ENCODE peak calls at places on chromosomes 11 and 22, in seven cellular contexts. B is endothelial cell of umbilical vein, Q is upper lobe of left lung, I is suprapubic skin, L is spleen, D is prostate gland, G is HepG2. R is an unnamed sample.

GRCh38 chr11:108559904-108560303 is 33.7 kb downstream of the EXPH5 start:
- DNase-seq in G (no peak), Q (no peak), D (no peak), L (no peak), I (no peak), B (no peak), R (no peak)

GRCh38 chr11:45725776-45726606 is 60.6 kb upstream of the CHST1 start:
- DNase-seq in G (no peak), I (no peak), B (no peak), D (no peak), L (no peak), Q (no peak), R (no peak)

GRCh38 chr11:21811572-21811971 is 381.3 kb upstream of the ANO5 start:
- DNase-seq in B (no peak), G (peak; percentile 1), I (no peak), L (no peak), Q (no peak), D (no peak), R (no peak)

GRCh38 chr22:40533712-40534378 is 102.7 kb downstream of the MRTFA start:
- DNase-seq in D (no peak), I (no peak), B (peak; percentile 52), L (no peak), Q (no peak), G (no peak), R (no peak)

GRCh38 chr11:62430350-62430749 is 11.5 kb downstream of the SCGB1A1 start:
- DNase-seq in B (no peak), G (no peak), L (no peak), D (no peak), Q (no peak), I (no peak), R (no peak)

GRCh38 chr11:130383363-130384168 is 44.8 kb downstream of the ADAMTS8 start:
- DNase-seq in B (no peak), L (no peak), Q (no peak), I (no peak), D (no peak), G (peak; percentile 44), R (no peak)

GRCh38 chr11:131977854-131978253 is 607.4 kb downstream of the NTM start:
- DNase-seq in G (no peak), L (no peak), I (no peak), B (no peak), D (no peak), Q (no peak), R (no peak)

GRCh38 chr22:50498322-50498861 is 9.1 kb downstream of the LMF2 start:
- DNase-seq in D (peak; percentile 66), I (no peak), Q (no peak), B (peak; percentile 65), G (peak; percentile 80), L (no peak), R (no peak)

GRCh38 chr22:27327981-27328721 is 473.4 kb downstream of the MN1 start:
- DNase-seq in G (no peak), Q (no peak), D (no peak), B (no peak), I (no peak), L (no peak), R (no peak)

GRCh38 chr11:12778506-12778905 is 104.3 kb downstream of the TEAD1 start:
- DNase-seq in D (no peak), L (no peak), B (no peak), Q (no peak), I (no peak), G (no peak), R (no peak)

GRCh38 chr11:10325398-10326079 is 20.7 kb downstream of the ADM start:
- DNase-seq in Q (no peak), D (no peak), G (no peak), L (no peak), I (no peak), B (peak; percentile 90), R (no peak)

GRCh38 chr22:36478966-36479365 is 2.5 kb downstream of the TXN2 start:
- DNase-seq in G (no peak), Q (no peak), D (no peak), L (no peak), B (no peak), I (no peak), R (no peak)

GRCh38 chr22:24457894-24458293 is 30.5 kb downstream of the ADORA2A start:
- DNase-seq in I (no peak), L (no peak), Q (no peak), D (no peak), B (no peak), G (no peak), R (no peak)

GRCh38 chr22:36243996-36244395 is 4.7 kb upstream of the APOL2 start:
- DNase-seq in Q (no peak), B (no peak), I (no peak), G (no peak), D (no peak), L (no peak), R (no peak)

GRCh38 chr22:41561788-41562187 is 978 bp downstream of the CSDC2 start:
- DNase-seq in I (no peak), G (no peak), Q (no peak), D (no peak), L (no peak), B (no peak), R (no peak)

GRCh38 chr11:22681281-22681812 is 14.9 kb downstream of the GAS2 start:
- DNase-seq in L (no peak), G (no peak), I (no peak), Q (no peak), B (no peak), D (no peak), R (no peak)

GRCh38 chr22:38756631-38757463 is 1.0 kb upstream of the SUN2 start:
- DNase-seq in I (no peak), B (peak; percentile 10), D (no peak), G (no peak), L (peak; percentile 83), Q (no peak), R (no peak)

GRCh38 chr11:13104619-13105236 is 95.6 kb downstream of the RASSF10 start:
- DNase-seq in B (peak; percentile 88), Q (no peak), G (peak; percentile 13), L (no peak), I (no peak), D (no peak), R (no peak)

GRCh38 chr11:19868281-19868821 is 155.7 kb downstream of the NAV2 start:
- DNase-seq in B (peak; percentile 38), L (no peak), I (peak; percentile 68), Q (no peak), G (no peak), D (peak; percentile 86), R (peak; percentile 80)

GRCh38 chr11:100715163-100715792 is 28.2 kb downstream of the ARHGAP42 start:
- DNase-seq in D (no peak), Q (no peak), B (no peak), L (no peak), I (no peak), G (no peak), R (no peak)

GRCh38 chr11:68946416-68947090 is 34.2 kb downstream of the MRGPRD start:
- DNase-seq in L (peak; percentile 35), G (no peak), I (no peak), Q (peak; percentile 56), B (peak; percentile 53), D (no peak), R (peak; percentile 82)

GRCh38 chr11:74846770-74847169 is 98.1 kb downstream of the RNF169 start:
- DNase-seq in D (no peak), Q (no peak), L (no peak), I (no peak), B (peak; percentile 78), G (no peak), R (no peak)

GRCh38 chr22:33018232-33018864 is 39.8 kb downstream of the SYN3 start:
- DNase-seq in G (peak; percentile 43), D (peak; percentile 55), B (peak; percentile 26), I (no peak), L (no peak), Q (no peak), R (no peak)

GRCh38 chr22:42892156-42892555 is 35.1 kb upstream of the ARFGAP3 start:
- DNase-seq in B (no peak), D (no peak), I (no peak), L (no peak), Q (no peak), G (no peak), R (no peak)
- H3K27ac ChIP-seq in B (no peak overlapping the region), D (peak overlapping the region; percentile 68), I (no peak overlapping the region), L (peak overlapping the region; percentile 83), Q (peak overlapping the region; percentile 84), G (no peak overlapping the region), R (no peak overlapping the region)

GRCh38 chr11:67379061-67380058 is 6.0 kb upstream of the CLCF1 start:
- DNase-seq in I (no peak), B (no peak), D (no peak), G (no peak), L (no peak), Q (no peak), R (no peak)

GRCh38 chr11:67382481-67383136 is 9.2 kb upstream of the RAD9A start:
- DNase-seq in I (peak; percentile 90), L (peak; percentile 94), Q (no peak), G (peak; percentile 67), B (peak; percentile 72), D (peak; percentile 79), R (peak; percentile 90)

GRCh38 chr11:67384851-67385366 is 6.9 kb upstream of the RAD9A start:
- DNase-seq in D (no peak), L (no peak), G (no peak), I (no peak), Q (no peak), B (peak; percentile 42), R (no peak)

GRCh38 chr11:67378544-67378943 is 5.1 kb upstream of the CLCF1 start:
- DNase-seq in D (no peak), Q (no peak), I (no peak), G (no peak), L (no peak), B (no peak), R (no peak)

DNA sequence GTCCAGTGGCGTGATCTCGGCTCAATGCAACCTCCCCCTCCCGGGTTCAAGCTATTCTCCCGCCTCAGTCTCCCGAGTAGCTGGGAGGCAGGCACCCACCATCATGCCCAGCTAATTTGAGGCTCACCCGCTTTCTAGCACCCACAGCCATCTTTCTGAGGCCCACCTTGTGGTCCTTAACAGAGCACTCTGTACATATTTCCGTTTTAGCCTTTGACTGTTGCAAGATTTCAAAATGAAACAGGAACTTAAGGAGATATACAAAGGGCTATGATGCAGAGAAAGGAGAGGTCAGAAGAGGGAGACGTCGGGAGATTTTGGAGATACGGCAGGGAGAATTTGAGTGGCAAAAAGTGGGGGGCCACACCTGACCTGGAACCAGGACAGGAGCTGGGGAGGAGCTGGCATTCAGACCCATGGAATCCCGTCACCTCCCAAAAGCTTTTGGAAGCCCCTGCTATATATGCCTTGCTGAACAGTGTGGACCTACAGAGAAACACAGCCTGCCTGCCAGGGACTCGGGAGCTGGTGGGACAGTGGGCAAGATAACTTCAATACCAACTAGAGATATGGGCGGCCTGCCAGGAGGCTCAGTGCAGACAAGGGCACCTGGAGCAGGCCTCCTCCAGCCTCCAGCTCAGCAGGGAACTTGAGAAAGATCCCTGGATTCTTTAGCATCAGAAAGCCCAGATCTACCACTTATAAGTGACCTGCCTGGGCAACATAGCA is 8.0 kb upstream of the CLCF1 start:
- DNase-seq in D (no peak), I (peak; percentile 73), G (no peak), Q (no peak), B (no peak), L (no peak), R (peak; percentile 66)
- TF ChIP-seq POLR2A in D (no peak), I (no peak), G (no peak), Q (peak; percentile 27), B (no peak), L (no peak), R (no peak)

GRCh38 chr22:48596111-48596860 is 1231.4 kb downstream of the BRD1 start:
- DNase-seq in B (no peak), L (no peak), Q (no peak), I (no peak), G (no peak), D (no peak), R (no peak)
- TF ChIP-seq POLR2AphosphoS5 in B (no peak), L (no peak), Q (no peak), I (no peak), G (no peak), D (no peak), R (no peak)

GRCh38 chr11:43942651-43943356 is 367 bp downstream of the C11orf96 start:
- DNase-seq in D (no peak), B (peak; percentile 59), G (no peak), L (no peak), I (no peak), Q (no peak), R (peak; percentile 78)
- H3K27ac ChIP-seq in D (peak overlapping the region; percentile 82), B (no peak overlapping the region), G (no peak overlapping the region), L (peak overlapping the region; percentile 82), I (peak overlapping the region; percentile 87), Q (peak overlapping the region; percentile 91), R (peak overlapping the region; percentile 91)